ENCODE peak calls at places on chromosomes 13 and 19, in five cellular contexts. Y, G, C, H and D are unnamed samples.

GRCh38 chr19:33905937-33906577 is 109.4 kb downstream of the KCTD15 start:
- DNase-seq in C (peak), G (peak), H (no peak), Y (peak), D (no peak)

GRCh38 chr19:54209058-54209747 is 8.5 kb downstream of the RPS9 start:
- DNase-seq in H (no peak), C (peak), G (no peak), Y (peak), D (no peak)

GRCh38 chr13:34620073-34620858 is 321.8 kb upstream of the NBEA start:
- DNase-seq in H (no peak), C (no peak), Y (peak), G (no peak), D (no peak)

GRCh38 chr13:110392510-110393233 is 85.6 kb downstream of the COL4A2 start:
- DNase-seq in G (no peak), C (no peak), Y (peak), H (no peak), D (no peak)

GRCh38 chr19:45508681-45508930 is 1.3 kb downstream of the VASP start:
- DNase-seq in G (peak), C (no peak), H (no peak), Y (peak), D (no peak)

GRCh38 chr13:48304132-48304876 is 753 bp downstream of the RB1 start:
- DNase-seq in H (peak), G (peak), Y (peak), C (no peak), D (no peak)

GRCh38 chr13:36192166-36192565 is 22.2 kb downstream of the SOHLH2 start:
- DNase-seq in C (no peak), Y (no peak), H (no peak), G (no peak), D (no peak)

GRCh38 chr19:15701757-15702589 is 25.9 kb upstream of the OR10H2 start:
- DNase-seq in H (peak), G (no peak), Y (no peak), C (no peak), D (no peak)

GRCh38 chr19:10872551-10873107 is 1.3 kb downstream of the CARM1 start:
- DNase-seq in C (no peak), G (no peak), Y (no peak), H (no peak), D (no peak)

GRCh38 chr19:7541828-7542443 is 6.4 kb downstream of the PNPLA6 start:
- DNase-seq in Y (no peak), H (no peak), C (no peak), G (no peak), D (no peak)

GRCh38 chr19:41706741-41707501 is 1.5 kb upstream of the CEACAM5 start:
- DNase-seq in C (peak), G (peak), Y (peak), H (peak), D (peak)

GRCh38 chr13:78689011-78689410 is 30.1 kb upstream of the OBI1 start:
- DNase-seq in C (no peak), Y (no peak), H (peak), G (no peak), D (no peak)

GRCh38 chr13:72875233-72875632 is 93.3 kb downstream of the PIBF1 start:
- DNase-seq in G (no peak), Y (no peak), C (no peak), H (no peak), D (no peak)

GRCh38 chr19:18227781-18228271 is 1.6 kb upstream of the PDE4C start:
- DNase-seq in G (no peak), Y (no peak), H (no peak), C (no peak), D (no peak)

GRCh38 chr13:40143559-40143958 is 488.1 kb downstream of the COG6 start:
- DNase-seq in C (no peak), G (no peak), H (no peak), Y (no peak), D (no peak)

GRCh38 chr13:109235901-109236300 is 550.5 kb downstream of the IRS2 start:
- DNase-seq in C (no peak), H (no peak), G (no peak), Y (no peak), D (no peak)

GRCh38 chr13:107992542-107992941 is 222.8 kb downstream of the LIG4 start:
- DNase-seq in G (no peak), C (no peak), H (no peak), Y (no peak), D (no peak)

GRCh38 chr19:21084343-21084742 is 2.3 kb downstream of the ZNF714 start:
- DNase-seq in H (no peak), Y (no peak), G (no peak), C (no peak), D (no peak)

GRCh38 chr19:57512845-57513244 is 13.1 kb downstream of the ZNF773 start:
- DNase-seq in Y (no peak), G (no peak), C (no peak), H (no peak), D (no peak)

GRCh38 chr19:14385492-14385891 is 4.2 kb downstream of the ADGRE5 start:
- DNase-seq in Y (no peak), C (no peak), G (no peak), H (no peak), D (no peak)

GRCh38 chr13:106109391-106109791 is 426.1 kb downstream of the EFNB2 start:
- DNase-seq in H (no peak), G (no peak), C (no peak), Y (no peak), D (no peak)

GRCh38 chr19:8526345-8527062 is 12.5 kb upstream of the ZNF414 start:
- DNase-seq in H (peak), C (peak), Y (peak), G (peak), D (peak)

GRCh38 chr19:409515-410242 is 732 bp upstream of the C2CD4C start:
- DNase-seq in H (no peak), Y (peak), C (peak), G (peak), D (no peak)

GRCh38 chr13:32804673-32805260 is 211.5 kb upstream of the KL start:
- DNase-seq in C (no peak), H (no peak), G (no peak), Y (no peak), D (no peak)

GRCh38 chr13:44132710-44133109 is 240.9 kb upstream of the SERP2 start:
- DNase-seq in G (no peak), C (no peak), Y (no peak), H (no peak), D (peak)

GRCh38 chr19:50320051-50320450 is 9.1 kb downstream of the KCNC3 start:
- DNase-seq in Y (no peak), C (no peak), G (no peak), H (no peak), D (no peak)

GRCh38 chr19:50321831-50322230 is 7.3 kb downstream of the KCNC3 start:
- DNase-seq in H (no peak), C (no peak), G (no peak), Y (no peak), D (no peak)

GRCh38 chr19:50322234-50322633 is 6.9 kb downstream of the KCNC3 start:
- DNase-seq in Y (no peak), H (no peak), G (no peak), C (no peak), D (no peak)

GRCh38 chr19:50319156-50319555 is 10.0 kb downstream of the KCNC3 start:
- DNase-seq in G (no peak), Y (no peak), H (no peak), C (no peak), D (no peak)

GRCh38 chr19:50320596-50320995 is 8.6 kb downstream of the KCNC3 start:
- DNase-seq in H (no peak), C (no peak), G (no peak), Y (no peak), D (no peak)
- TF ChIP-seq MAX in H (no peak), C (no peak), G (no peak), Y (no peak), D (no peak)

DNA sequence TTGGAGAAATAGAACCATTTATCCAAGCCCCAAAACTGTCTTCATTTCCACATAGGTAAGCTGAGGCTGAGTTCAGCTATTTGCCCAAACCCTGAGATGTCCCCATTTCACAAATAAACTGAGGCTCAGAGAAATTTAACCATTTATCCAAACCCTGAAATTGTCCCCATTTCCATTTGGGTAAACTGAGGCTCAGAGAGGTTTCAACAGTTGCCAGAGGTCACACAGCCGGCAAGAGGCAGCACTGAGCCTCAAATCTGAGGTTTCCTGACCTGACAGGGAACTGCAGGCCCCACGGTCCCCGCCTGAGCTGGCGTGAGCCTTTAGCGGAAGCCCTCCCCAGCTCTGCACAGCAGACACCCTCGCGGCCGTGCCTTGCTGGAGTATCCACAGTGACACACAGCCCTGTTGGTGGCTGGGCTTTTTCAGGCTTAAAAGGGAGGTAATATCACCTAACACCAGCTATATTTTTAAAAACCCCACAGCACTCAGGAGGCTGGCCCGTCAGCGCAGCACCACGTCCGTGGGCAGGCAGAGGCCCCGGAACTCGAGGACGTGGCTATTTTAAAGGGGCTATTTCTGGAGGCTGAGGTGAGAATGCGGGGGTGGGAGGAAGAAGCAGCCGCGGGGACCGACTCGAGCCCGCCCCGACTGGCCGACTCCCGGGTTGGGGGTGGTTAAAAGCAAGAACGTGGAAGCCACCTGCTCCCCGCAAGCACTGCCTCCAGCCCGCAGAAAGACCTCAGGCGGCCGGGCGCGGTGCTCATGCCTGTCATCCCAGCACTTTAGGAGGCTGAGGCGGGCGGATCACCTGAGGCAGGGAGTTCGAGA is 18.5 kb downstream of the PTPRS start:
- DNase-seq in C (no peak), H (no peak), G (no peak), Y (peak), D (no peak)
- H3K4me2 ChIP-seq in C (no peak), H (no peak), G (no peak), Y (no peak), D (no peak)

GRCh38 chr19:52637718-52638585 is at the start of gene ZNF83:
- DNase-seq in Y (peak), G (no peak), C (peak), H (peak), D (peak)
- TF ChIP-seq MAX in Y (no peak), G (no peak), C (peak), H (no peak), D (no peak)

GRCh38 chr13:49357694-49358093 is 86.2 kb downstream of the CAB39L start:
- DNase-seq in Y (no peak), G (no peak), H (no peak), C (no peak), D (no peak)
- H3K4me2 ChIP-seq in Y (no peak), G (no peak), H (no peak), C (no peak), D (no peak)

GRCh38 chr13:62483774-62484173 is 1068.1 kb upstream of the PCDH20 start:
- DNase-seq in Y (no peak), C (no peak), H (no peak), G (no peak), D (no peak)

GRCh38 chr13:62482351-62482750 is 1066.7 kb upstream of the PCDH20 start:
- DNase-seq in C (no peak), Y (no peak), H (peak), G (no peak), D (no peak)
- TF ChIP-seq MAX in C (no peak), Y (no peak), H (no peak), G (no peak), D (no peak)

GRCh38 chr13:104357672-104358314 is 1291.6 kb upstream of the SLC10A2 start:
- DNase-seq in Y (peak), C (no peak), G (no peak), H (no peak), D (no peak)
- H3K4me2 ChIP-seq in Y (no peak), C (no peak), G (no peak), H (no peak), D (no peak)

GRCh38 chr13:98738213-98738612 is 14.3 kb downstream of the SLC15A1 start:
- DNase-seq in G (no peak), C (no peak), Y (no peak), H (no peak), D (no peak)
- TF ChIP-seq MAX in G (no peak), C (no peak), Y (no peak), H (no peak), D (no peak)

GRCh38 chr19:3606690-3607289 is at the start of gene TBXA2R:
- DNase-seq in H (no peak), C (peak), Y (peak), G (peak), D (peak)

GRCh38 chr19:3604987-3605343 is 1.7 kb downstream of the TBXA2R start:
- DNase-seq in C (no peak), Y (no peak), G (no peak), H (no peak), D (no peak)

GRCh38 chr19:3605361-3605760 is 1.3 kb downstream of the TBXA2R start:
- DNase-seq in H (no peak), G (no peak), C (no peak), Y (no peak), D (no peak)

GRCh38 chr19:3605770-3606169 is 905 bp downstream of the TBXA2R start:
- DNase-seq in C (no peak), Y (no peak), G (no peak), H (no peak), D (no peak)

DNA sequence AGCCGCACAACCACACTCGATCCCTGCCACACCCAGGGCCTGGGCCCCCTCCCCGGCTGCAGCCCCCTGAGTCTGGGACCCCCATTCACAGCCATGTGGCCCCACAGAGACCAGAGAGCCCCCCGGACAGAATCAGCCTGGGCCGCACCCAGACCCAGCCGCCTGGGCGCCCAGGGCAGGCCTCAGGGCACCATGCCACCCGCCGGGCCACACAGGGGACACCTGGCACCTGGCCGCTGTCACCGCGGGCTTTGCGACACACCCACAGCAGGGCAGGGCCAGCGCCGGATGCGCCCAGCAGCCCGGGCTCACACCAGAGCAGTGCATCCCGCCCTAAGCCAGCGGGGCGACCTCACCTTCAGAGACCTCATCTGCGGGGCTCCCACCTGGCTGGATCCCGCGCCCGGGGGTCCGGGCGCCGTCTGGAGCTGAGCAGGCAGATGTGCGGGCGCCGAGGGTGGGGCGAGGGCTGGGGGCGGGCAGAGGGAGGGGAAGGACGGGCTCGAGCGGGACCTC is 443 bp downstream of the TBXA2R start:
- DNase-seq in C (peak), G (no peak), H (no peak), Y (peak), D (peak)
- H3K4me2 ChIP-seq in C (peak), G (peak), H (peak), Y (peak), D (peak)

DNA sequence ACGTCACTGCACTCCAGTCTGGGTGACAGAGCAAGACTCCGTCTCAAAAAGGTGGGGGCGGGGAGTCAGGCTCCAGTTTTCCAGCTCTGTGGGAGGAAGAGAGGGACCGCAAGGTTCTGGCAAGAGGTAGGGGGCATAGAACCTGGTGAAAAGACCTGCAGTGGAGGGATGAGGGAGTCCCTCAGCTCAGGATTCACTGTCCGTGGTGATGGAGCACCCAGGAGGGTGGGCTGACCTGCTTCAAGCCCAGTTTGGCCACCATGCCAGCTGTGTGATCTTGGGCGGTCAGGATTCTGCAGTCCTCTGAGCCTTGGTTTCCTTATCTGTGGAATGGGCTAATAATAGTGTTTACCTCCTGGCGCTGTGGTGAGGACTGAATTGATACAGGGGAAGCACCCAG is 21.2 kb downstream of the SLC8A2 start:
- DNase-seq in H (no peak), G (no peak), C (no peak), Y (no peak), D (no peak)
- TF ChIP-seq MAX in H (no peak), G (no peak), C (no peak), Y (no peak), D (no peak)